ENCODE peak calls at places on chromosomes 13 and 19, in ten cellular contexts. One of them, this sample, is unnamed.

GRCh38 chr13:113897966-113898365 is 34.1 kb upstream of the GAS6 start:
- DNase-seq in CD8-positive, alpha-beta T cell: no peak
- DNase-seq in cardiac fibroblast: no peak
- DNase-seq in tibial nerve: no peak
- DNase-seq in left ventricle myocardium inferior: no peak
- DNase-seq in Calu3: no peak
- DNase-seq in psoas muscle: no peak
- DNase-seq in BE2C: no peak
- DNase-seq in vagina: no peak
- DNase-seq in heart right ventricle: no peak
- DNase-seq in this sample: no peak

GRCh38 chr19:38742906-38743305 is 1.4 kb downstream of the CAPN12 start:
- DNase-seq in CD8-positive, alpha-beta T cell: no peak
- DNase-seq in cardiac fibroblast: no peak
- DNase-seq in tibial nerve: no peak
- DNase-seq in left ventricle myocardium inferior: no peak
- DNase-seq in Calu3: no peak
- DNase-seq in psoas muscle: no peak
- DNase-seq in BE2C: no peak
- DNase-seq in vagina: no peak
- DNase-seq in heart right ventricle: no peak
- DNase-seq in this sample: no peak

GRCh38 chr13:30299746-30300145 is 7.6 kb downstream of the KATNAL1 start:
- DNase-seq in CD8-positive, alpha-beta T cell: no peak
- DNase-seq in cardiac fibroblast: no peak
- DNase-seq in tibial nerve: no peak
- DNase-seq in left ventricle myocardium inferior: no peak
- DNase-seq in Calu3: no peak
- DNase-seq in psoas muscle: no peak
- DNase-seq in BE2C: no peak
- DNase-seq in vagina: no peak
- DNase-seq in heart right ventricle: no peak
- DNase-seq in this sample: no peak

GRCh38 chr13:112747256-112747655 is 57.4 kb downstream of the ATP11A start:
- DNase-seq in CD8-positive, alpha-beta T cell: no peak
- DNase-seq in cardiac fibroblast: no peak
- DNase-seq in tibial nerve: no peak
- DNase-seq in left ventricle myocardium inferior: no peak
- DNase-seq in Calu3: no peak
- DNase-seq in psoas muscle: no peak
- DNase-seq in BE2C: no peak
- DNase-seq in vagina: no peak
- DNase-seq in heart right ventricle: no peak
- DNase-seq in this sample: no peak

GRCh38 chr19:45097776-45098520 is 5.0 kb downstream of the PPP1R37 start:
- DNase-seq in CD8-positive, alpha-beta T cell: no peak
- DNase-seq in cardiac fibroblast: peak; percentile 89
- DNase-seq in tibial nerve: no peak
- DNase-seq in left ventricle myocardium inferior: peak; percentile 29
- DNase-seq in Calu3: peak; percentile 77
- DNase-seq in psoas muscle: peak; percentile 81
- DNase-seq in BE2C: peak; percentile 77
- DNase-seq in vagina: no peak
- DNase-seq in heart right ventricle: peak; percentile 50
- DNase-seq in this sample: no peak

GRCh38 chr13:42990991-42991891 is 800 bp downstream of the EPSTI1 start:
- DNase-seq in CD8-positive, alpha-beta T cell: no peak
- DNase-seq in cardiac fibroblast: no peak
- DNase-seq in tibial nerve: no peak
- DNase-seq in left ventricle myocardium inferior: no peak
- DNase-seq in Calu3: no peak
- DNase-seq in psoas muscle: no peak
- DNase-seq in BE2C: no peak
- DNase-seq in vagina: peak; percentile 27
- DNase-seq in heart right ventricle: no peak
- DNase-seq in this sample: no peak

GRCh38 chr13:50089633-50090032 is 74.4 kb downstream of the KCNRG start:
- DNase-seq in CD8-positive, alpha-beta T cell: no peak
- DNase-seq in cardiac fibroblast: no peak
- DNase-seq in tibial nerve: no peak
- DNase-seq in left ventricle myocardium inferior: no peak
- DNase-seq in Calu3: no peak
- DNase-seq in psoas muscle: no peak
- DNase-seq in BE2C: no peak
- DNase-seq in vagina: no peak
- DNase-seq in heart right ventricle: no peak
- DNase-seq in this sample: no peak

GRCh38 chr13:74452881-74453280 is 318.7 kb upstream of the KLF12 start:
- DNase-seq in CD8-positive, alpha-beta T cell: no peak
- DNase-seq in cardiac fibroblast: no peak
- DNase-seq in tibial nerve: no peak
- DNase-seq in left ventricle myocardium inferior: no peak
- DNase-seq in Calu3: no peak
- DNase-seq in psoas muscle: no peak
- DNase-seq in BE2C: no peak
- DNase-seq in vagina: no peak
- DNase-seq in heart right ventricle: no peak
- DNase-seq in this sample: no peak

GRCh38 chr19:21677696-21678418 is 89.5 kb downstream of the ZNF100 start:
- DNase-seq in CD8-positive, alpha-beta T cell: no peak
- DNase-seq in cardiac fibroblast: no peak
- DNase-seq in tibial nerve: no peak
- DNase-seq in left ventricle myocardium inferior: peak; percentile 25
- DNase-seq in Calu3: no peak
- DNase-seq in psoas muscle: no peak
- DNase-seq in BE2C: no peak
- DNase-seq in vagina: no peak
- DNase-seq in heart right ventricle: no peak
- DNase-seq in this sample: no peak

GRCh38 chr19:29841559-29842367 is 30.0 kb downstream of the CCNE1 start:
- DNase-seq in CD8-positive, alpha-beta T cell: no peak
- DNase-seq in cardiac fibroblast: peak; percentile 40
- DNase-seq in tibial nerve: no peak
- DNase-seq in left ventricle myocardium inferior: no peak
- DNase-seq in Calu3: peak; percentile 37
- DNase-seq in psoas muscle: no peak
- DNase-seq in BE2C: peak; percentile 58
- DNase-seq in vagina: no peak
- DNase-seq in heart right ventricle: peak; percentile 15
- DNase-seq in this sample: no peak

GRCh38 chr19:11322269-11323024 is 17.0 kb downstream of the RAB3D start:
- DNase-seq in CD8-positive, alpha-beta T cell: no peak
- DNase-seq in cardiac fibroblast: no peak
- DNase-seq in tibial nerve: no peak
- DNase-seq in left ventricle myocardium inferior: no peak
- DNase-seq in Calu3: no peak
- DNase-seq in psoas muscle: no peak
- DNase-seq in BE2C: no peak
- DNase-seq in vagina: no peak
- DNase-seq in heart right ventricle: no peak
- DNase-seq in this sample: no peak

GRCh38 chr13:19519049-19519448 is 42.3 kb downstream of the TPTE2 start:
- DNase-seq in CD8-positive, alpha-beta T cell: no peak
- DNase-seq in cardiac fibroblast: no peak
- DNase-seq in tibial nerve: no peak
- DNase-seq in left ventricle myocardium inferior: no peak
- DNase-seq in Calu3: no peak
- DNase-seq in psoas muscle: no peak
- DNase-seq in BE2C: no peak
- DNase-seq in vagina: no peak
- DNase-seq in heart right ventricle: no peak
- DNase-seq in this sample: no peak

GRCh38 chr19:44943801-44944249 is 1.8 kb downstream of the APOC4 start:
- DNase-seq in CD8-positive, alpha-beta T cell: no peak
- DNase-seq in cardiac fibroblast: no peak
- DNase-seq in tibial nerve: peak; percentile 41
- DNase-seq in left ventricle myocardium inferior: peak; percentile 37
- DNase-seq in Calu3: no peak
- DNase-seq in psoas muscle: peak; percentile 31
- DNase-seq in BE2C: no peak
- DNase-seq in vagina: no peak
- DNase-seq in heart right ventricle: peak; percentile 47
- DNase-seq in this sample: no peak

GRCh38 chr13:57740719-57741118 is 109.2 kb downstream of the PCDH17 start:
- DNase-seq in CD8-positive, alpha-beta T cell: no peak
- DNase-seq in cardiac fibroblast: no peak
- DNase-seq in tibial nerve: no peak
- DNase-seq in left ventricle myocardium inferior: peak; percentile 28
- DNase-seq in Calu3: no peak
- DNase-seq in psoas muscle: no peak
- DNase-seq in BE2C: peak; percentile 62
- DNase-seq in vagina: no peak
- DNase-seq in heart right ventricle: peak; percentile 43
- DNase-seq in this sample: no peak

GRCh38 chr13:99677388-99677951 is 176.2 kb downstream of the TM9SF2 start:
- DNase-seq in CD8-positive, alpha-beta T cell: no peak
- DNase-seq in cardiac fibroblast: peak; percentile 11
- DNase-seq in tibial nerve: no peak
- DNase-seq in left ventricle myocardium inferior: no peak
- DNase-seq in Calu3: no peak
- DNase-seq in psoas muscle: no peak
- DNase-seq in BE2C: no peak
- DNase-seq in vagina: no peak
- DNase-seq in heart right ventricle: no peak
- DNase-seq in this sample: no peak

GRCh38 chr19:29404951-29405727 is 120.7 kb upstream of the VSTM2B start:
- DNase-seq in CD8-positive, alpha-beta T cell: no peak
- DNase-seq in cardiac fibroblast: no peak
- DNase-seq in tibial nerve: no peak
- DNase-seq in left ventricle myocardium inferior: no peak
- DNase-seq in Calu3: no peak
- DNase-seq in psoas muscle: no peak
- DNase-seq in BE2C: no peak
- DNase-seq in vagina: no peak
- DNase-seq in heart right ventricle: no peak
- DNase-seq in this sample: peak; percentile 62

DNA sequence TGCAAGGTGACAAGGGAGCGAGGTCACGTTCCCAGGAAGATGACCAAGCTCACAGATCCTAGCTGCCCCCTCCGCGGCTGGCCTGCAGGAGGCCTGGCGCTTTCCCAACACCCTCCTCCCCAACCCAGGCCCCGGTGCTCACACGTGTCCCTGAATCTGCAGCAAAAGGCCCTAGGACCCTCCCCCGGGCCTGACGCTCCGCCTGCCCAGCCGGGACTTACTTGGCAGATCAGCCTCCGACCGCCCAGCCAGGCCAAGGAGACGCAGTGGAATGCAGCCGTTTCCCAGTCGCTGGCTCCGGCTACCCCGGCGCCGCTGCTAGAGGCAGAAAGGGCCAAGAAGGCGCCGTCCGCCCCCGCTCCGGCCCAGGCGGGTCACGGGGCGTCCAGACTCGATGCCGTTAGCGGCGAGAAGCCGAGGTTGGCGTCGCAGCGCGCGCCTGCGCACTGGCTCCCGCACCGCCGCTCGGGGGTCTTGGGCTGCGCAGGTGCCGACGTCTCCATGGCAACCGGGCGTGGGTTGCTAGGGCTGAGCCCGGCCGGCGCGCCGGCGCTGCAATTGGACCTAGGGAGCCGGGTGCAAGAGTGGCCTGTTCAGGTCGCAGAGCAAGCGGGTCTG is at the start of gene PNMA8A:
- DNase-seq in CD8-positive, alpha-beta T cell: no peak
- DNase-seq in cardiac fibroblast: peak; percentile 94
- DNase-seq in tibial nerve: no peak
- DNase-seq in left ventricle myocardium inferior: peak; percentile 74
- DNase-seq in Calu3: no peak
- DNase-seq in psoas muscle: peak; percentile 83
- DNase-seq in BE2C: peak; percentile 88
- DNase-seq in vagina: peak; percentile 86
- DNase-seq in heart right ventricle: peak; percentile 65
- DNase-seq in this sample: peak; percentile 89
- TF ChIP-seq CTCF in CD8-positive, alpha-beta T cell: no peak
- TF ChIP-seq CTCF in cardiac fibroblast: no peak
- TF ChIP-seq CTCF in tibial nerve: no peak
- TF ChIP-seq CTCF in left ventricle myocardium inferior: no peak
- TF ChIP-seq CTCF in Calu3: no peak
- TF ChIP-seq CTCF in psoas muscle: no peak
- TF ChIP-seq CTCF in BE2C: no peak
- TF ChIP-seq CTCF in vagina: no peak
- TF ChIP-seq CTCF in heart right ventricle: no peak
- TF ChIP-seq CTCF in this sample: no peak

DNA sequence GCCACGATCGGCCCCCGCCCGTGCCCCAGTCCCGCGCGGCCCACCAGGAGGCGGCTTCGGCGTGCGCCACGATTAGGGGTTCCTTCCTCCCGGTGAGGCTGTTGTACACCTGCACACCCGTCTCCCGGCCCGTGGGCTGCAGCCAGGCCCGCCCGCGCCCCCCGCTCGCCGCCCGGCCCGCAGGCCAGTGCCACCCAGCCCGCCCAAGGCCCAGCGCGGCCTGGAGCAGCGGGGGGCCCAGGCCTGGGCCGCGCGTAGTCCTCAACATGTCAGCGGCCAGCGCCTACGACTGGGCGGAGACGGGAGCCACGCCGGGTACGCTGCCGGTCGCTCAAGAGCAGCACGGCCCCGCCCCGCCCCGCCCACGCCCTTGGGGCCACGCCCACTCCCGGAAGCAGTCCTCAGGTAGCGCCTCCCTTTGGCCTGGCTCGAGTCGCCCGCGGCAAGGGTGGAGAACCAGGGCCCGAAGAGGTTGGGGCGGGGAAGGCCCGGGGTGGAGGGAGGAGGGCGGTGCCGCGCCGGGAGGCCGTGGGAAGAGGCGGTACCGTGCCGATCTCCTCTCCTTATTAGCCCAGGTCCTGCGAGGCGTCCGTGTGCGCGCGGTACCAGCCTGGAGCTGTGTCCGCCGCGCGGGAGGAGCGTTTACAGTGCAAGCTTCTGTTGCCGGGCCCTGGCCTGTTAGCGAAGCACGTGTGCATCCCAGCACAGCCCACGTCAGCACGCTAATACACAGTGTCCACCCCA is at the start of gene CARS2:
- DNase-seq in CD8-positive, alpha-beta T cell: peak; percentile 87
- DNase-seq in cardiac fibroblast: peak; percentile 99
- DNase-seq in tibial nerve: peak; percentile 81
- DNase-seq in left ventricle myocardium inferior: peak; percentile 97
- DNase-seq in Calu3: peak; percentile 80
- DNase-seq in psoas muscle: peak; percentile 96
- DNase-seq in BE2C: peak; percentile 99
- DNase-seq in vagina: peak; percentile 97
- DNase-seq in heart right ventricle: peak; percentile 94
- DNase-seq in this sample: peak; percentile 97
- TF ChIP-seq CTCF in CD8-positive, alpha-beta T cell: peak; percentile 32
- TF ChIP-seq CTCF in cardiac fibroblast: no peak
- TF ChIP-seq CTCF in tibial nerve: peak; percentile 54
- TF ChIP-seq CTCF in left ventricle myocardium inferior: peak; percentile 38
- TF ChIP-seq CTCF in Calu3: no peak
- TF ChIP-seq CTCF in psoas muscle: no peak
- TF ChIP-seq CTCF in BE2C: no peak
- TF ChIP-seq CTCF in vagina: peak; percentile 23
- TF ChIP-seq CTCF in heart right ventricle: no peak
- TF ChIP-seq CTCF in this sample: no peak

GRCh38 chr19:47124937-47125668 is 5.5 kb upstream of the SAE1 start:
- DNase-seq in CD8-positive, alpha-beta T cell: no peak
- DNase-seq in cardiac fibroblast: peak; percentile 82
- DNase-seq in tibial nerve: no peak
- DNase-seq in left ventricle myocardium inferior: no peak
- DNase-seq in Calu3: peak; percentile 45
- DNase-seq in psoas muscle: no peak
- DNase-seq in BE2C: peak; percentile 34
- DNase-seq in vagina: no peak
- DNase-seq in heart right ventricle: no peak
- DNase-seq in this sample: no peak
- TF ChIP-seq CTCF in CD8-positive, alpha-beta T cell: peak; percentile 75
- TF ChIP-seq CTCF in cardiac fibroblast: peak; percentile 61
- TF ChIP-seq CTCF in tibial nerve: peak; percentile 88
- TF ChIP-seq CTCF in left ventricle myocardium inferior: peak; percentile 75
- TF ChIP-seq CTCF in Calu3: peak; percentile 61
- TF ChIP-seq CTCF in psoas muscle: peak; percentile 76
- TF ChIP-seq CTCF in BE2C: peak; percentile 73
- TF ChIP-seq CTCF in vagina: no peak
- TF ChIP-seq CTCF in heart right ventricle: peak; percentile 64
- TF ChIP-seq CTCF in this sample: peak; percentile 87

GRCh38 chr19:369876-370275 is 25.3 kb upstream of the MIER2 start:
- DNase-seq in CD8-positive, alpha-beta T cell: no peak
- DNase-seq in cardiac fibroblast: no peak
- DNase-seq in tibial nerve: no peak
- DNase-seq in left ventricle myocardium inferior: no peak
- DNase-seq in Calu3: no peak
- DNase-seq in psoas muscle: no peak
- DNase-seq in BE2C: no peak
- DNase-seq in vagina: no peak
- DNase-seq in heart right ventricle: no peak
- DNase-seq in this sample: no peak
- TF ChIP-seq CTCF in CD8-positive, alpha-beta T cell: no peak
- TF ChIP-seq CTCF in cardiac fibroblast: no peak
- TF ChIP-seq CTCF in tibial nerve: no peak
- TF ChIP-seq CTCF in left ventricle myocardium inferior: no peak
- TF ChIP-seq CTCF in Calu3: no peak
- TF ChIP-seq CTCF in psoas muscle: no peak
- TF ChIP-seq CTCF in BE2C: no peak
- TF ChIP-seq CTCF in vagina: no peak
- TF ChIP-seq CTCF in heart right ventricle: no peak
- TF ChIP-seq CTCF in this sample: no peak